ENCODE peak calls at places on chromosomes 5 and 9, in seven cellular contexts. M, P, O, C, E, Y and B are unnamed samples.

GRCh38 chr5:73940026-73940425 is 314.0 kb downstream of the ARHGEF28 start:
- DNase-seq in C (no peak), P (no peak), E (no peak), Y (no peak), O (peak; percentile 52), M (no peak), B (no peak)

GRCh38 chr5:154542581-154542980 is 64.6 kb upstream of the HAND1 start:
- DNase-seq in C (no peak), M (peak; percentile 17), Y (no peak), O (no peak), E (no peak), P (no peak), B (no peak)

GRCh38 chr9:35680331-35681105 is 6.8 kb downstream of the CA9 start:
- DNase-seq in P (no peak), M (no peak), E (no peak), Y (peak; percentile 68), C (no peak), O (no peak), B (no peak)

GRCh38 chr5:95733100-95733499 is 2.0 kb downstream of the RHOBTB3 start:
- DNase-seq in M (no peak), O (no peak), C (no peak), Y (no peak), P (peak; percentile 33), E (no peak), B (no peak)

GRCh38 chr9:134064711-134065110 is 3.1 kb downstream of the BRD3 start:
- DNase-seq in O (no peak), E (no peak), M (no peak), Y (peak; percentile 44), C (no peak), P (no peak), B (no peak)

GRCh38 chr9:109010676-109011655 is 2.3 kb downstream of the CTNNAL1 start:
- DNase-seq in E (peak; percentile 5), C (no peak), P (peak; percentile 78), O (peak; percentile 57), Y (no peak), M (peak; percentile 92), B (no peak)

GRCh38 chr5:75037106-75037505 is 15.3 kb downstream of the GCNT4 start:
- DNase-seq in Y (no peak), C (no peak), O (peak; percentile 70), E (no peak), P (no peak), M (peak; percentile 83), B (peak; percentile 69)

GRCh38 chr5:154580422-154580821 is 102.4 kb upstream of the HAND1 start:
- DNase-seq in E (no peak), P (no peak), C (no peak), O (no peak), M (no peak), Y (no peak), B (no peak)

GRCh38 chr5:1081519-1081918 is 30.3 kb downstream of the SLC12A7 start:
- DNase-seq in P (no peak), C (no peak), M (no peak), O (no peak), E (no peak), Y (no peak), B (no peak)

GRCh38 chr5:113546711-113547159 is 33.2 kb downstream of the YTHDC2 start:
- DNase-seq in O (peak; percentile 71), E (no peak), Y (no peak), M (peak; percentile 71), P (no peak), C (no peak), B (peak; percentile 31)

GRCh38 chr5:82417776-82418607 is 139.8 kb upstream of the RPS23 start:
- DNase-seq in C (no peak), M (peak; percentile 47), Y (no peak), O (peak; percentile 67), P (peak; percentile 78), E (no peak), B (no peak)

GRCh38 chr5:150181766-150182545 is 7.9 kb upstream of the SLC6A7 start:
- DNase-seq in P (no peak), O (no peak), Y (no peak), E (no peak), M (no peak), C (no peak), B (no peak)

GRCh38 chr9:133863193-133863592 is 125.0 kb upstream of the SARDH start:
- DNase-seq in O (no peak), Y (no peak), E (no peak), M (no peak), P (no peak), C (no peak), B (no peak)

GRCh38 chr9:133495327-133496293 is 16.7 kb upstream of the SLC2A6 start:
- DNase-seq in C (no peak), E (no peak), P (no peak), Y (no peak), M (no peak), O (no peak), B (no peak)

GRCh38 chr9:96022445-96023031 is 147.0 kb downstream of the ERCC6L2 start:
- DNase-seq in C (no peak), P (peak; percentile 93), O (no peak), Y (peak; percentile 73), E (no peak), M (no peak), B (no peak)

GRCh38 chr5:142540774-142541466 is 145.0 kb downstream of the FGF1 start:
- DNase-seq in Y (no peak), E (no peak), M (peak; percentile 96), C (no peak), O (peak; percentile 95), P (no peak), B (no peak)

GRCh38 chr5:148425808-148426207 is 42.0 kb downstream of the FBXO38 start:
- DNase-seq in Y (no peak), P (no peak), O (no peak), E (no peak), M (no peak), C (no peak), B (no peak)